ENCODE peak calls at places on chromosomes 13 and 19, in ten cellular contexts. E, R, C, N, W, I, H, M, A and Z are unnamed samples.

GRCh38 chr13:90105276-90105675 is 1242.2 kb upstream of the MIR17HG start:
- DNase-seq in E (no peak), R (no peak), C (no peak), N (no peak), W (no peak), I (no peak), H (no peak), M (no peak), A (no peak), Z (no peak)

GRCh38 chr19:18644144-18645034 is 7.6 kb downstream of the KLHL26 start:
- DNase-seq in E (no peak), R (no peak), C (peak), N (no peak), W (no peak), I (no peak), H (no peak), M (no peak), A (no peak), Z (no peak)

GRCh38 chr19:46975011-46975917 is 44.4 kb upstream of the NPAS1 start:
- DNase-seq in E (no peak), R (no peak), C (no peak), N (no peak), W (no peak), I (no peak), H (no peak), M (no peak), A (no peak), Z (no peak)

GRCh38 chr19:39829702-39830275 is 4.2 kb downstream of the DYRK1B start:
- DNase-seq in E (no peak), R (no peak), C (no peak), N (no peak), W (no peak), I (no peak), H (no peak), M (no peak), A (no peak), Z (no peak)

GRCh38 chr19:47470447-47471195 is 1.1 kb downstream of the SLC8A2 start:
- DNase-seq in E (no peak), R (no peak), C (no peak), N (no peak), W (no peak), I (no peak), H (no peak), M (no peak), A (no peak), Z (no peak)

GRCh38 chr13:47661076-47661475 is 340.0 kb downstream of the SUCLA2 start:
- DNase-seq in E (no peak), R (no peak), C (no peak), N (no peak), W (no peak), I (no peak), H (no peak), M (no peak), A (no peak), Z (no peak)

GRCh38 chr13:50580684-50581305 is 262.7 kb downstream of the DLEU7 start:
- DNase-seq in E (no peak), R (no peak), C (no peak), N (no peak), W (no peak), I (no peak), H (no peak), M (no peak), A (no peak), Z (no peak)

GRCh38 chr19:43818500-43818899 is 8.6 kb upstream of the ZNF283 start:
- DNase-seq in E (no peak), R (no peak), C (no peak), N (no peak), W (no peak), I (no peak), H (no peak), M (no peak), A (no peak), Z (no peak)

GRCh38 chr19:14118165-14119051 is 846 bp upstream of the PRKACA start:
- DNase-seq in E (peak), R (no peak), C (peak), N (peak), W (no peak), I (peak), H (peak), M (no peak), A (no peak), Z (no peak)

GRCh38 chr19:17470204-17470841 is at the start of gene SLC27A1:
- DNase-seq in E (peak), R (peak), C (peak), N (peak), W (peak), I (peak), H (peak), M (peak), A (peak), Z (peak)

GRCh38 chr19:5115351-5115750 is 146.4 kb downstream of the KDM4B start:
- DNase-seq in E (no peak), R (no peak), C (no peak), N (no peak), W (no peak), I (no peak), H (no peak), M (no peak), A (no peak), Z (no peak)